ENCODE peak calls at places on chromosomes 4 and X, in four cellular contexts. U is K562, V is Panc1, G is HCT116. B is an unnamed sample.

GRCh38 chr4:123924536-123924935 is 527.9 kb downstream of the SPRY1 start:
- DNase-seq in U (no peak), G (no peak), V (no peak), B (no peak)

GRCh38 chr4:3870567-3870962 is 104.4 kb downstream of the ADRA2C start:
- DNase-seq in V (no peak), G (no peak), U (no peak), B (no peak)

GRCh38 chr4:1462009-1462767 is 55.9 kb upstream of the NKX1-1 start:
- DNase-seq in G (no peak), U (no peak), V (no peak), B (no peak)

GRCh38 chr4:68717999-68718398 is 47.5 kb upstream of the UGT2B15 start:
- DNase-seq in V (no peak), G (no peak), U (no peak), B (no peak)

GRCh38 chr4:156615066-156615514 is 356.5 kb downstream of the PDGFC start:
- DNase-seq in V (no peak), G (no peak), U (no peak), B (no peak)

GRCh38 chr4:136731025-136731424 is 801.3 kb downstream of the PCDH18 start:
- DNase-seq in G (no peak), V (no peak), U (no peak), B (no peak)

GRCh38 chrX:135973548-135974278 is at the start of gene MMGT1:
- DNase-seq in U (peak; percentile 93), G (peak; percentile 59), V (peak; percentile 77), B (peak; percentile 56)

GRCh38 chr4:8844976-8845690 is 26.5 kb downstream of the HMX1 start:
- DNase-seq in U (no peak), G (no peak), V (no peak), B (no peak)

GRCh38 chrX:14409341-14409740 is 120.0 kb upstream of the GLRA2 start:
- DNase-seq in U (no peak), G (no peak), V (no peak), B (peak; percentile 40)

GRCh38 chr4:147246096-147246495 is 234.8 kb upstream of the EDNRA start:
- DNase-seq in V (no peak), U (no peak), G (no peak), B (no peak)

GRCh38 chr4:184273166-184274147 is 55.8 kb upstream of the ENPP6 start:
- DNase-seq in V (no peak), G (no peak), U (no peak), B (no peak)

GRCh38 chr4:26819026-26819425 is 41.6 kb upstream of the STIM2 start:
- DNase-seq in G (no peak), V (no peak), U (no peak), B (no peak)

GRCh38 chr4:31651541-31651940 is 931.4 kb downstream of the PCDH7 start:
- DNase-seq in G (no peak), U (no peak), V (no peak), B (no peak)

GRCh38 chrX:19746919-19747671 is 140.3 kb downstream of the SH3KBP1 start:
- DNase-seq in U (no peak), G (no peak), V (no peak), B (peak; percentile 29)

GRCh38 chrX:35919536-35920309 is at the start of gene CFAP47:
- DNase-seq in V (no peak), U (no peak), G (no peak), B (no peak)

GRCh38 chrX:43345166-43345565 is 310.9 kb upstream of the MAOA start:
- DNase-seq in V (no peak), G (no peak), U (no peak), B (no peak)

GRCh38 chrX:106692425-106693075 is 34.0 kb upstream of the RNF128 start:
- DNase-seq in V (no peak), G (no peak), U (no peak), B (peak; percentile 82)

GRCh38 chr4:167248271-167248670 is 14.0 kb upstream of the SPOCK3 start:
- DNase-seq in V (no peak), U (no peak), G (no peak), B (no peak)

GRCh38 chr4:23847158-23847557 is 42.7 kb downstream of the PPARGC1A start:
- DNase-seq in U (no peak), V (no peak), G (no peak), B (no peak)

GRCh38 chr4:82758701-82759685 is 39.6 kb downstream of the SCD5 start:
- DNase-seq in U (no peak), G (no peak), V (no peak), B (no peak)

GRCh38 chr4:7105261-7105660 is 37.4 kb upstream of the GRPEL1 start:
- DNase-seq in U (no peak), V (no peak), G (no peak), B (no peak)

GRCh38 chrX:50813843-50814661 is at the start of gene SHROOM4:
- DNase-seq in G (no peak), U (no peak), V (no peak), B (peak; percentile 13)

GRCh38 chrX:17414839-17415238 is 39.8 kb downstream of the NHS start:
- DNase-seq in U (no peak), V (no peak), G (no peak), B (no peak)

GRCh38 chrX:110462957-110463356 is 104.3 kb downstream of the RTL9 start:
- DNase-seq in G (no peak), U (no peak), V (no peak), B (no peak)

GRCh38 chrX:120559799-120560198 is 963 bp downstream of the CUL4B start:
- DNase-seq in V (no peak), U (no peak), G (no peak), B (no peak)

GRCh38 chr4:3725936-3726895 is 40.0 kb upstream of the ADRA2C start:
- DNase-seq in U (no peak), V (no peak), G (no peak), B (no peak)

GRCh38 chr4:37762294-37763163 is 64.0 kb upstream of the PGM2 start:
- DNase-seq in U (no peak), V (no peak), G (peak; percentile 6), B (peak; percentile 9)

GRCh38 chr4:114879916-114880315 is 233.5 kb downstream of the NDST4 start:
- DNase-seq in G (no peak), U (no peak), V (no peak), B (no peak)

DNA sequence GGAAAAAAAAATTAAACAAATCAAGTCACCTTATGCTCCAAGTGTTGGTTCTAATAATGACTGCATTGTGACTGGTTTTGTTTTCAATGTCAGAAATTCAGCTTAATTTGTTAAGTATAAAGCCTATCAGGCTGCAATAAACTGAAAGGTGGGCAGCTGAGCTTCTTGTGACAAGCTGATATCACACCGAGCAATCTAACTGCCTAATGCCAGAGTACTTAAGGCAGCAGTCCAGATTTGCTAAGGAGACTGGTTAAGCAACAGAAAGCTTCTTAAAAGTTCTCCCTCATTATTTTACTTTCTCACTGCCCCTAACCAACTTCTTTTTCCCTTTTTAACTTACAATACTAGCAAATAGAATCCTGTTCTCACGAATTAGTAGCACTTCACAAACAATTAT is 201.0 kb downstream of the MAB21L2 start:
- DNase-seq in U (no peak), G (no peak), V (no peak), B (no peak)
- TF ChIP-seq TCF7L2 in U (no peak), G (no peak), V (no peak), B (no peak)

GRCh38 chrX:102860235-102860634 is 76.8 kb upstream of the RAB40AL start:
- DNase-seq in V (no peak), U (no peak), G (no peak), B (no peak)

GRCh38 chrX:102863735-102864134 is 73.3 kb upstream of the RAB40AL start:
- DNase-seq in U (peak; percentile 74), G (peak; percentile 39), V (peak; percentile 72), B (peak; percentile 51)

DNA sequence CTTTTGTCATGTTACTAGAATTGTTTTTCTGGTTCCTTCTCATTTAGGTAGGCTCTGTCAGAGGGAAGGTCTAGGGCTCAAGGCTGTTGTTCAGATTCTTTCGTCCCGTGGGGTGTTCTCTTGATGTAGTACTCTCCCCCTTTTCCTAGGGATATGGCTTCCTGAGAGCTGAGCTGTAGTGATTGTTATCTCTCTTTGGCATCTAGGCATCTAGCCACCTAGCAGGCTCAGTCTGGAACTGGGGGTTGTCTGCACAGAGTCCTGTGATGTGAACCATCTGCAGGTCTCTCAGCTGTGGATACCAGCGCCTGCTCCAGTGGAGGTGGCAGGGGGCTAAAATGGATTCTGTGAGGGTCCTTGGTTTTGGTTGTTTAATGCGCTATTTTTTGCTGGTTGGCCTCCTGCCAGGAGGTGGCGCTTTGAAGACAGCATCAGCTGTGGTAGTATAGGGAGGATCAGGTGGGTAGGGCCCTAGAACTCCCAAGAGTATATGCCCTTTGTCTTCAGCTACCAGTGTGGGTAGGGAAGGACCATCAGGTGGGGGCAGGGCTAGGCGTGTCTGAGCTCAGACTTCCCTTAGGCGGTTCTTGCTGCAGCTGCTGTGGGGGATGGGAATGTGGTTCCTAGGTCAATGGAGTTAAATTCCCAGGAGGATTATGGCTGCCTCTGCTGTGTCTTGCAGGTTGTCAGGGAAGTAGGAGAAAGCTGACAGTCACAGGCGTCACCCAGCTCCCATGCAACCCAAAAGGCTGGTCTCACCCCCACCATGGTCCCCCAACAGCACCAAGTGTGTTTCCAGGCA is 78.0 kb upstream of the RAB40AL start:
- DNase-seq in G (no peak), U (no peak), V (no peak), B (no peak)
- TF ChIP-seq TCF7L2 in G (no peak), U (no peak), V (no peak), B (no peak)

GRCh38 chr4:16026155-16026761 is 57.6 kb downstream of the PROM1 start:
- DNase-seq in G (peak; percentile 48), U (peak; percentile 49), V (peak; percentile 27), B (peak; percentile 44)
- TF ChIP-seq TCF7L2 in G (no peak), U (no peak), V (no peak), B (no peak)

DNA sequence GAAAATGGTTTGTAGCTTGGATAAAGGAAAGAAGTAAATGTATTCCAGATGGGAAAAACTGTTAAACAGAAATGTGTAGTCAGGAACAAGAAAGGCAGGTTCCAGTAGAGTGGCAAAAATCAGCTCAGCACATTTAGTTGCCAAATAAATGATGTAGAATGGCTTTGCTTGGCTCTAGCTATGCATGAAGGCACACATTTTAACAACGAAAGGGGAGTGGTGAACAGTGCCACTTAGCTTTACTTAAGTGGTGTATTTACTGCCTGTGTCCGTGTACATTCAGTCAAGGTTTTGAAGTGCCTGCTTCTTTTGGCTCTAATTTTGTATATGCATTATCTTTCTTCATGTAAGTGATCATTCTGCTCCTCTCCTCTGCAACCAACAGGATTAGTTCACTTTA is 644.5 kb upstream of the ATOH1 start:
- DNase-seq in G (no peak), U (no peak), V (no peak), B (no peak)
- TF ChIP-seq TCF7L2 in G (no peak), U (no peak), V (no peak), B (no peak)

GRCh38 chrX:111869639-111870034 is 6.3 kb upstream of the TRPC5OS start:
- DNase-seq in U (peak; percentile 25), V (peak; percentile 27), G (peak; percentile 16), B (no peak)
- TF ChIP-seq TCF7L2 in U (no peak), V (no peak), G (no peak), B (no peak)

DNA sequence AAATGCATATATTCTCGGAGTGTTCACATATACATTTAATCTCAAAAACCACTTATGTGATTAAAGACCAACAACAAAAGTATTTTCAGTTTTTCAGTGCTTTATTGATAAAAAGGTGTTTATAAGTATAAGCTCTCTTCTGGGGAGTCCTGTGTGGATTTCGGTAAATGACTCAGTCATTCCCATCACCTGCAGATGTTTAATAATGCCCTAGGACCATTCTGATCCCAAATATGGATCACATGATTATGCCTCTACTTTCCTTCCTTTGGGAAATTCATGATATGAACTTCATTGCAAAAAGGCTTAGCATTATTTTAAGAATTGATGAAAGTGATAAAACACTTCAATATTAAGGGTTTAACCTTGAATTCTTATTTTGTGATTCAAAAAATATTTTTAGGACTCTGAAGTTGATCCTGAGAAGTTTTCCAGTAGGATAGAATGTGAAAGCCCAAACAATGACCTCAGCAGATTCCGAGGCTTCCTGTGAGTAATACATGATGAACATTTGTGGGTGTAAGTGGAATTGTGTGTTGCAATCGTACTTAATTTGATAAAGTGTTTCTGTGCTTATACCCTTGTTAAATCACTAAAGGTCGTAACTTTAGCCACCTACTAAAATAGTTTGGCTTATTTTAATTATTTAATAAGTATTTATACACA is 40.2 kb downstream of the ATP10D start:
- DNase-seq in V (no peak), G (peak; percentile 21), U (no peak), B (no peak)
- TF ChIP-seq TCF7L2 in V (no peak), G (no peak), U (no peak), B (no peak)